ENCODE peak calls at places on chromosomes 2 and 18, in ten cellular contexts. One of them, this sample, is unnamed.

GRCh38 chr2:66596229-66596628 is 161.3 kb downstream of the MEIS1 start:
- DNase-seq in breast epithelium: no peak
- DNase-seq in ovary: no peak
- DNase-seq in A549: no peak
- DNase-seq in tibial nerve: no peak
- DNase-seq in gastrocnemius medialis: no peak
- DNase-seq in transverse colon: no peak
- DNase-seq in body of pancreas: no peak
- DNase-seq in K562: no peak
- DNase-seq in IMR-90: peak
- DNase-seq in this sample: no peak

GRCh38 chr2:30912056-30912455 is 104.8 kb upstream of the CAPN13 start:
- DNase-seq in breast epithelium: no peak
- DNase-seq in ovary: no peak
- DNase-seq in A549: no peak
- DNase-seq in tibial nerve: no peak
- DNase-seq in gastrocnemius medialis: no peak
- DNase-seq in transverse colon: no peak
- DNase-seq in body of pancreas: no peak
- DNase-seq in K562: no peak
- DNase-seq in IMR-90: no peak
- DNase-seq in this sample: no peak

GRCh38 chr18:33578371-33579146 is 540 bp downstream of the ASXL3 start:
- DNase-seq in breast epithelium: no peak
- DNase-seq in ovary: peak
- DNase-seq in A549: no peak
- DNase-seq in tibial nerve: no peak
- DNase-seq in gastrocnemius medialis: no peak
- DNase-seq in transverse colon: peak
- DNase-seq in body of pancreas: peak
- DNase-seq in K562: no peak
- DNase-seq in IMR-90: no peak
- DNase-seq in this sample: peak

GRCh38 chr2:160303076-160303475 is 103.0 kb upstream of the ITGB6 start:
- DNase-seq in breast epithelium: no peak
- DNase-seq in ovary: no peak
- DNase-seq in A549: no peak
- DNase-seq in tibial nerve: no peak
- DNase-seq in gastrocnemius medialis: no peak
- DNase-seq in transverse colon: no peak
- DNase-seq in body of pancreas: no peak
- DNase-seq in K562: no peak
- DNase-seq in IMR-90: no peak
- DNase-seq in this sample: no peak

GRCh38 chr2:241841181-241842066 is 17.3 kb downstream of the PDCD1 start:
- DNase-seq in breast epithelium: no peak
- DNase-seq in ovary: no peak
- DNase-seq in A549: no peak
- DNase-seq in tibial nerve: no peak
- DNase-seq in gastrocnemius medialis: no peak
- DNase-seq in transverse colon: no peak
- DNase-seq in body of pancreas: no peak
- DNase-seq in K562: no peak
- DNase-seq in IMR-90: no peak
- DNase-seq in this sample: no peak

GRCh38 chr2:64905338-64906024 is 83.7 kb upstream of the SLC1A4 start:
- DNase-seq in breast epithelium: no peak
- DNase-seq in ovary: no peak
- DNase-seq in A549: no peak
- DNase-seq in tibial nerve: no peak
- DNase-seq in gastrocnemius medialis: no peak
- DNase-seq in transverse colon: peak
- DNase-seq in body of pancreas: no peak
- DNase-seq in K562: no peak
- DNase-seq in IMR-90: no peak
- DNase-seq in this sample: peak

GRCh38 chr2:9990735-9991134 is 39.2 kb downstream of the GRHL1 start:
- DNase-seq in breast epithelium: no peak
- DNase-seq in ovary: no peak
- DNase-seq in A549: no peak
- DNase-seq in tibial nerve: peak
- DNase-seq in gastrocnemius medialis: peak
- DNase-seq in transverse colon: no peak
- DNase-seq in body of pancreas: no peak
- DNase-seq in K562: no peak
- DNase-seq in IMR-90: no peak
- DNase-seq in this sample: no peak

GRCh38 chr2:52613064-52613463 is 1154.5 kb upstream of the CHAC2 start:
- DNase-seq in breast epithelium: no peak
- DNase-seq in ovary: no peak
- DNase-seq in A549: peak
- DNase-seq in tibial nerve: no peak
- DNase-seq in gastrocnemius medialis: no peak
- DNase-seq in transverse colon: no peak
- DNase-seq in body of pancreas: no peak
- DNase-seq in K562: no peak
- DNase-seq in IMR-90: no peak
- DNase-seq in this sample: no peak

GRCh38 chr18:62500966-62501591 is 21.7 kb upstream of the ZCCHC2 start:
- DNase-seq in breast epithelium: no peak
- DNase-seq in ovary: no peak
- DNase-seq in A549: no peak
- DNase-seq in tibial nerve: no peak
- DNase-seq in gastrocnemius medialis: no peak
- DNase-seq in transverse colon: no peak
- DNase-seq in body of pancreas: no peak
- DNase-seq in K562: no peak
- DNase-seq in IMR-90: no peak
- DNase-seq in this sample: peak

GRCh38 chr18:80193701-80194100 is 53.6 kb downstream of the PARD6G start:
- DNase-seq in breast epithelium: no peak
- DNase-seq in ovary: no peak
- DNase-seq in A549: no peak
- DNase-seq in tibial nerve: no peak
- DNase-seq in gastrocnemius medialis: no peak
- DNase-seq in transverse colon: no peak
- DNase-seq in body of pancreas: no peak
- DNase-seq in K562: no peak
- DNase-seq in IMR-90: no peak
- DNase-seq in this sample: no peak

GRCh38 chr2:18266188-18266587 is 294.3 kb downstream of the RDH14 start:
- DNase-seq in breast epithelium: no peak
- DNase-seq in ovary: no peak
- DNase-seq in A549: no peak
- DNase-seq in tibial nerve: no peak
- DNase-seq in gastrocnemius medialis: no peak
- DNase-seq in transverse colon: no peak
- DNase-seq in body of pancreas: no peak
- DNase-seq in K562: peak
- DNase-seq in IMR-90: no peak
- DNase-seq in this sample: no peak
- TF ChIP-seq CTCF in breast epithelium: no peak
- TF ChIP-seq CTCF in ovary: no peak
- TF ChIP-seq CTCF in A549: no peak
- TF ChIP-seq CTCF in tibial nerve: no peak
- TF ChIP-seq CTCF in gastrocnemius medialis: no peak
- TF ChIP-seq CTCF in transverse colon: no peak
- TF ChIP-seq CTCF in body of pancreas: no peak
- TF ChIP-seq CTCF in K562: no peak
- TF ChIP-seq CTCF in IMR-90: peak
- TF ChIP-seq CTCF in this sample: no peak

DNA sequence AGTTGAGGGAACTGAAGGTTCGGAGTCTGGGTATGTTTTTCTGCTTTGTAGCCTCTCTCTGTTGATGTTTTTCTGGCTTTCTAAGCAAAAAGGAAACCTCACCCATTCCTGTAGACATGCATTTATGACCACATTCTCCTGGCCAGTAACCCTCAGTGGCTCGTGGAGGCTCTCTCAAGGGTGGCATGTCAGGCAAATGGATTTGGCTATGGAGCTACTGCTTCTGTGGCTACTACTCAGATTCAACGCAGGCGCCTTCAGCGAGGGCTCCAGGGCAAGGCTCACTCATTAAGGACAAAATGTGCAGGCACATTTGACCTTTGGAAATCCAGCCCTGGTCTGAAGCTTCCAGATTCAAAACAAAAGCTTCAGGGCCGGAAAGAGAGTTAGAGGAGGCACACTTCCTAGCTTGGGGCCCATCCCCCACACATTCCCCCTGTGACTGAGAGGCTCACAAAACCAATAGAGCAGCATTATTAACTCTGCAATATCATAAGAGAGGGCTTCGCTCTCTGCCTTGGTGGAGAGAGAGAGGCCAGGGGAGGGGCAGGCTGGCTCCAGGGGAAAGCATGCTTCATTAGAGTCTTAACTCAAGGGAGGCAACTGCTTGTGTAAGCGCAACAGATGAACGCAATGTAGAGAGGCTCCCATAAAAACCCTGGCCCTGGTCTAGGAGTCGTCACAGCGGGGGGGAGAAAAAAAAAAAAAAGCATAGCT is 22.1 kb downstream of the KLF7 start:
- DNase-seq in breast epithelium: peak
- DNase-seq in ovary: peak
- DNase-seq in A549: no peak
- DNase-seq in tibial nerve: peak
- DNase-seq in gastrocnemius medialis: peak
- DNase-seq in transverse colon: peak
- DNase-seq in body of pancreas: peak
- DNase-seq in K562: no peak
- DNase-seq in IMR-90: no peak
- DNase-seq in this sample: no peak
- H3K4me3 ChIP-seq in breast epithelium: no peak
- H3K4me3 ChIP-seq in ovary: peak
- H3K4me3 ChIP-seq in A549: no peak
- H3K4me3 ChIP-seq in tibial nerve: peak
- H3K4me3 ChIP-seq in gastrocnemius medialis: peak
- H3K4me3 ChIP-seq in transverse colon: no peak
- H3K4me3 ChIP-seq in body of pancreas: no peak
- H3K4me3 ChIP-seq in K562: no peak
- H3K4me3 ChIP-seq in IMR-90: no peak
- H3K4me3 ChIP-seq in this sample: no peak

GRCh38 chr18:72419914-72420313 is 124.2 kb downstream of the CBLN2 start:
- DNase-seq in breast epithelium: no peak
- DNase-seq in ovary: no peak
- DNase-seq in A549: no peak
- DNase-seq in tibial nerve: no peak
- DNase-seq in gastrocnemius medialis: no peak
- DNase-seq in transverse colon: no peak
- DNase-seq in body of pancreas: no peak
- DNase-seq in K562: no peak
- DNase-seq in IMR-90: no peak
- DNase-seq in this sample: no peak
- TF ChIP-seq POLR2A in breast epithelium: no peak
- TF ChIP-seq POLR2A in ovary: no peak
- TF ChIP-seq POLR2A in A549: no peak
- TF ChIP-seq POLR2A in tibial nerve: no peak
- TF ChIP-seq POLR2A in gastrocnemius medialis: no peak
- TF ChIP-seq POLR2A in transverse colon: no peak
- TF ChIP-seq POLR2A in body of pancreas: no peak
- TF ChIP-seq POLR2A in K562: no peak
- TF ChIP-seq POLR2A in IMR-90: no peak
- TF ChIP-seq POLR2A in this sample: no peak

DNA sequence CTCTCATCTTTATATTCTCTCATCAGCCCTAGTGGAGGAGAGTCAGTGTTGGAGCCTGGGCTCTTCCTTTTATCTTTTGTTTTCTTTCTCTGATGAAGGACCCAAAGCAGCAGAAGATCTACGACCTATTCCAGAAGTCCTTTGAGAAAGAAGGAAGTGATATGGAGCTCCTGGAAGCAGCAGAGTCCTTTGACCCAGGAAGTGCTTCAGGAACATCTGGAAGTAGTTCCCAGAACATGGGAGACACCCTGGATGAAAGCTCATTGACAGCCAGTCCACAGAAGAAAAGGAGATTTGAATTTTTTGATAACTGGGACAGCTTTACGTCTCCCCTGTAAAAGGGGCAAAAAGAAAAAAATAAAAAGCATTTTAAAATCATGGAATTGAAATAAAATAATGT is 16.0 kb upstream of the RPL37A start:
- DNase-seq in breast epithelium: no peak
- DNase-seq in ovary: no peak
- DNase-seq in A549: no peak
- DNase-seq in tibial nerve: no peak
- DNase-seq in gastrocnemius medialis: no peak
- DNase-seq in transverse colon: no peak
- DNase-seq in body of pancreas: no peak
- DNase-seq in K562: no peak
- DNase-seq in IMR-90: no peak
- DNase-seq in this sample: no peak
- TF ChIP-seq CTCF in breast epithelium: no peak
- TF ChIP-seq CTCF in ovary: no peak
- TF ChIP-seq CTCF in A549: no peak
- TF ChIP-seq CTCF in tibial nerve: no peak
- TF ChIP-seq CTCF in gastrocnemius medialis: no peak
- TF ChIP-seq CTCF in transverse colon: no peak
- TF ChIP-seq CTCF in body of pancreas: no peak
- TF ChIP-seq CTCF in K562: no peak
- TF ChIP-seq CTCF in IMR-90: no peak
- TF ChIP-seq CTCF in this sample: no peak

GRCh38 chr2:70887208-70887549 is 48.5 kb upstream of the ATP6V1B1 start:
- DNase-seq in breast epithelium: no peak
- DNase-seq in ovary: no peak
- DNase-seq in A549: no peak
- DNase-seq in tibial nerve: no peak
- DNase-seq in gastrocnemius medialis: no peak
- DNase-seq in transverse colon: no peak
- DNase-seq in body of pancreas: no peak
- DNase-seq in K562: no peak
- DNase-seq in IMR-90: no peak
- DNase-seq in this sample: no peak
- H3K4me3 ChIP-seq in breast epithelium: peak
- H3K4me3 ChIP-seq in ovary: peak
- H3K4me3 ChIP-seq in A549: peak
- H3K4me3 ChIP-seq in tibial nerve: peak
- H3K4me3 ChIP-seq in gastrocnemius medialis: peak
- H3K4me3 ChIP-seq in transverse colon: peak
- H3K4me3 ChIP-seq in body of pancreas: peak
- H3K4me3 ChIP-seq in K562: no peak
- H3K4me3 ChIP-seq in IMR-90: no peak
- H3K4me3 ChIP-seq in this sample: peak

GRCh38 chr18:32110005-32110404 is 18.3 kb downstream of the RNF138 start:
- DNase-seq in breast epithelium: no peak
- DNase-seq in ovary: no peak
- DNase-seq in A549: no peak
- DNase-seq in tibial nerve: no peak
- DNase-seq in gastrocnemius medialis: no peak
- DNase-seq in transverse colon: no peak
- DNase-seq in body of pancreas: no peak
- DNase-seq in K562: no peak
- DNase-seq in IMR-90: no peak
- DNase-seq in this sample: no peak

GRCh38 chr18:32114293-32114692 is 22.6 kb downstream of the RNF138 start:
- DNase-seq in breast epithelium: no peak
- DNase-seq in ovary: no peak
- DNase-seq in A549: no peak
- DNase-seq in tibial nerve: no peak
- DNase-seq in gastrocnemius medialis: no peak
- DNase-seq in transverse colon: no peak
- DNase-seq in body of pancreas: no peak
- DNase-seq in K562: no peak
- DNase-seq in IMR-90: no peak
- DNase-seq in this sample: no peak

GRCh38 chr18:32111706-32112105 is 20.0 kb downstream of the RNF138 start:
- DNase-seq in breast epithelium: no peak
- DNase-seq in ovary: no peak
- DNase-seq in A549: no peak
- DNase-seq in tibial nerve: no peak
- DNase-seq in gastrocnemius medialis: no peak
- DNase-seq in transverse colon: no peak
- DNase-seq in body of pancreas: no peak
- DNase-seq in K562: no peak
- DNase-seq in IMR-90: no peak
- DNase-seq in this sample: no peak
- TF ChIP-seq POLR2A in breast epithelium: no peak
- TF ChIP-seq POLR2A in ovary: no peak
- TF ChIP-seq POLR2A in A549: no peak
- TF ChIP-seq POLR2A in tibial nerve: no peak
- TF ChIP-seq POLR2A in gastrocnemius medialis: no peak
- TF ChIP-seq POLR2A in transverse colon: no peak
- TF ChIP-seq POLR2A in body of pancreas: no peak
- TF ChIP-seq POLR2A in K562: no peak
- TF ChIP-seq POLR2A in IMR-90: no peak
- TF ChIP-seq POLR2A in this sample: no peak